ENCODE peak calls at places on chromosome 15, in seven cellular contexts. One of them, this sample, is unnamed.

GRCh38 chr15:91528811-91529210 is 324.7 kb upstream of the SLCO3A1 start:
- DNase-seq in GM03348: no peak
- DNase-seq in NCI-H1417: no peak
- DNase-seq in NCI-H460: no peak
- DNase-seq in amygdala: no peak
- DNase-seq in iPS-NIHi11: no peak
- DNase-seq in A172: no peak
- DNase-seq in this sample: no peak

GRCh38 chr15:67106764-67107013 is 41.3 kb downstream of the SMAD3 start:
- DNase-seq in NCI-H460: no peak
- DNase-seq in A172: no peak
- DNase-seq in NCI-H1417: no peak
- DNase-seq in amygdala: no peak
- DNase-seq in iPS-NIHi11: no peak
- DNase-seq in GM03348: no peak
- DNase-seq in this sample: no peak

GRCh38 chr15:69190091-69190490 is 29.7 kb downstream of the GLCE start:
- DNase-seq in NCI-H460: no peak
- DNase-seq in A172: no peak
- DNase-seq in GM03348: no peak
- DNase-seq in amygdala: no peak
- DNase-seq in NCI-H1417: no peak
- DNase-seq in iPS-NIHi11: no peak
- DNase-seq in this sample: no peak

GRCh38 chr15:78630886-78631633 is 9.9 kb downstream of the CHRNB4 start:
- DNase-seq in A172: no peak
- DNase-seq in amygdala: no peak
- DNase-seq in iPS-NIHi11: no peak
- DNase-seq in NCI-H1417: no peak
- DNase-seq in NCI-H460: no peak
- DNase-seq in GM03348: no peak
- DNase-seq in this sample: no peak

GRCh38 chr15:23869391-23869790 is 182.3 kb upstream of the NDN start:
- DNase-seq in A172: no peak
- DNase-seq in iPS-NIHi11: peak; percentile 73
- DNase-seq in NCI-H460: no peak
- DNase-seq in NCI-H1417: no peak
- DNase-seq in GM03348: peak; percentile 25
- DNase-seq in amygdala: no peak
- DNase-seq in this sample: peak; percentile 59

GRCh38 chr15:66043264-66043663 is 174.0 kb downstream of the RAB11A start:
- DNase-seq in GM03348: no peak
- DNase-seq in NCI-H460: no peak
- DNase-seq in NCI-H1417: peak; percentile 63
- DNase-seq in A172: no peak
- DNase-seq in iPS-NIHi11: no peak
- DNase-seq in amygdala: no peak
- DNase-seq in this sample: no peak

GRCh38 chr15:73244333-73244732 is 124.4 kb downstream of the HCN4 start:
- DNase-seq in NCI-H460: peak; percentile 17
- DNase-seq in amygdala: no peak
- DNase-seq in GM03348: no peak
- DNase-seq in A172: no peak
- DNase-seq in iPS-NIHi11: peak; percentile 52
- DNase-seq in NCI-H1417: peak; percentile 40
- DNase-seq in this sample: no peak

GRCh38 chr15:30984542-30984941 is 6.9 kb downstream of the MTMR10 start:
- DNase-seq in iPS-NIHi11: no peak
- DNase-seq in GM03348: no peak
- DNase-seq in NCI-H1417: no peak
- DNase-seq in amygdala: peak; percentile 65
- DNase-seq in NCI-H460: no peak
- DNase-seq in A172: no peak
- DNase-seq in this sample: no peak

GRCh38 chr15:68227806-68228142 is 1.8 kb downstream of the CLN6 start:
- DNase-seq in NCI-H1417: no peak
- DNase-seq in A172: no peak
- DNase-seq in iPS-NIHi11: peak; percentile 3
- DNase-seq in NCI-H460: no peak
- DNase-seq in amygdala: no peak
- DNase-seq in GM03348: peak; percentile 2
- DNase-seq in this sample: no peak